ENCODE peak calls at places on chromosomes 5 and 9, in six cellular contexts. M is IMR-90, A is epithelial cell of esophagus, Q is astrocyte of the spinal cord, U is NT2/D1, O is trophoblast cell. J is an unnamed sample.

GRCh38 chr5:72123764-72124163 is 16.5 kb downstream of the MAP1B start:
- DNase-seq in U (no peak), Q (no peak), A (no peak), M (no peak), O (no peak), J (no peak)

GRCh38 chr5:163649522-163649921 is 144.1 kb downstream of the MAT2B start:
- DNase-seq in O (peak), Q (peak), U (no peak), A (peak), M (peak), J (peak)

GRCh38 chr9:133146746-133147411 is 16.8 kb downstream of the GBGT1 start:
- DNase-seq in Q (no peak), U (no peak), A (no peak), O (no peak), M (no peak), J (no peak)

GRCh38 chr5:127011961-127012644 is 18.3 kb downstream of the MARCHF3 start:
- DNase-seq in Q (no peak), U (no peak), A (no peak), M (peak), O (no peak), J (no peak)

GRCh38 chr9:98010450-98010849 is 27.3 kb downstream of the ANP32B start:
- DNase-seq in U (no peak), M (peak), O (peak), Q (peak), A (peak), J (peak)

GRCh38 chr5:158560170-158560569 is 539.5 kb downstream of the EBF1 start:
- DNase-seq in U (no peak), Q (peak), A (peak), M (no peak), O (no peak), J (no peak)

GRCh38 chr5:172793577-172794488 is 22.8 kb upstream of the DUSP1 start:
- DNase-seq in A (no peak), Q (peak), M (peak), U (no peak), O (peak), J (peak)

GRCh38 chr9:35490155-35490909 is 421 bp downstream of the RUSC2 start:
- DNase-seq in U (no peak), Q (no peak), M (no peak), O (peak), A (peak), J (no peak)

GRCh38 chr9:129761901-129762359 is 9.1 kb upstream of the PTGES start:
- DNase-seq in Q (peak), U (peak), O (peak), A (peak), M (peak), J (peak)

GRCh38 chr5:67672633-67673032 is 476.0 kb upstream of the CD180 start:
- DNase-seq in O (no peak), A (peak), M (no peak), U (no peak), Q (no peak), J (peak)

GRCh38 chr5:88734983-88735382 is 148.0 kb downstream of the MEF2C start:
- DNase-seq in M (no peak), A (no peak), U (no peak), Q (no peak), O (no peak), J (no peak)
- H3K4me3 ChIP-seq in M (no peak), A (no peak), U (no peak), Q (no peak), O (no peak), J (no peak)

GRCh38 chr9:1047605-1048235 is 2.4 kb upstream of the DMRT2 start:
- DNase-seq in A (no peak), U (no peak), O (no peak), Q (no peak), M (peak), J (no peak)
- H3K4me3 ChIP-seq in A (no peak), U (no peak), O (peak), Q (peak), M (peak), J (no peak)

DNA sequence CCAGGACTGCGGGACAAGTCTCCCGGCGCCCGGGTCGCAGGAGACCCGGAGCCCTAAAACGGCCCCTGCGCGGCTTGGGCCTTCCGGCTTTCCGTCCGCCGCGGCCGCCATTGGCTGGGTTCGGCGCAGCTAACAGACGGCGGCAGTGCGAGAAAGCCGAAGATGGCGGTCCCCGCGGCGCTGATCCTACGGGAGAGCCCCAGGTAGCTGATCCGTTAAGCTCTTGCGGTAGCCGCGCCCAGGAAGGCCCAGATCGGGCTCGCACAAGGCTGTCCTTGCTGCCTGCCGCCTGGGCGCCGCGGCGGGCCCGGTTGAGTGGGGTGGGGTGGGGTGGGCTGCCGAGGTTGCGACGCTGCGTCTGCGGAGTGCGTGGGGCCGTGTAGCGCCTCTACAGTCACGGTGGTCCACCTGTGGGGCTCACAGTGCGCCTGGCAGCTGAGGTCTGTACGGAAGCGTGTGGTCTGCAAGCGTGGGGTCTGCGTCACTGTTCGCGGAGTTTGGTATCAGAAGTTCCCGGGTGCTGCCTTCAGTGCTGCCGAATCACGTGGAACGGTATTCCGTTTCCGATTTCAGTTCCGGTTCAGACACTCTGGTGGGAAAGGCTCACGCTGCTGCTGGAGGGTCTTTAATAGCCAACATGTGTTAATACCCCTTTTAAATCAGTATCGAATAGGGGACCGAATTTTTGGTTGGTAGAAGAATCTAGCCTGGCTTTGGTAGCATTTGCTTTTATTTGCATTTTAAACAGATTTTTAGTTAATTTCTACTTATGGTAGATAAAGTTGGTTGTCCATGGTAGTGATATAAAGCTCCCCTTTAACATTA is at the start of gene COMMD10:
- DNase-seq in Q (peak), M (peak), A (peak), U (peak), O (peak), J (peak)
- H3K4me3 ChIP-seq in Q (peak), M (peak), A (peak), U (peak), O (peak), J (peak)

DNA sequence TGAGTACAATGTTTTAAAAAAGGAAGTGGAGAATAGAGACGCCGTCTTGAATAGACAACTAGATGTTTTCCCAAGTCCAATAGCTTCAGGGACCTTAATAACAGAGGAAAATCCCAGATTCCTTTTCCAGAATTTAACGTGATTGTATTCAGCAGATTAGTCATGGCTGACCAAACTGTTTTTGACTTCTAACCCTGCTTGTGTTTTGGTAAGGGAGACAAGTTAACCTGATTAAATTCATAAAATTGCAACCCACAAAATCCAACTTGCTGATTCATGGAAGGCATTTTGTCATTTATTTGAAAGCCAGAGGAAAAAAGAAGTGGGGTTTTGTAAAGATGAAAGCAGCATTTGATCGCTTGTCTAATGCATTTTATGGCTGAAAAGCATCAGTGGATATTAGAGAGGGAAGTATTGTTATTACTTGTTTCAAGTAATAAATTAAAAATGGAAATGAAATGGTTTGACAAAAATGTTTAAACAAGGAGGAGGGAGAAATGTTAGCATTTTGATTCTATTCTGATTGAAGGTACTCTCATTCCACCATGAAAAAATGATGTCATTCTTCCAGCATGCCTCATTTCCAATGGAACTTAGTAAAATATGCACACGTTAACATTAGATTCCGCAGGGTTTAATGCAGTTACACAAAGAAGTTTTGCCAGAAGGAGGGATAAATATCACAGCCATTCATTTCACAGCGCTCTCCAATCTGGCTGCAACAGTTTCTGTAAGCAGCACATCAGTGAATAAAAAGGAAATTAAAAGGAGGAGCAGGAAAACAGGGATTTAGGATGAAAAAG is 314.6 kb downstream of the PRR16 start:
- DNase-seq in A (no peak), U (no peak), M (peak), Q (peak), O (peak), J (no peak)
- H3K4me3 ChIP-seq in A (no peak), U (no peak), M (peak), Q (peak), O (no peak), J (peak)

DNA sequence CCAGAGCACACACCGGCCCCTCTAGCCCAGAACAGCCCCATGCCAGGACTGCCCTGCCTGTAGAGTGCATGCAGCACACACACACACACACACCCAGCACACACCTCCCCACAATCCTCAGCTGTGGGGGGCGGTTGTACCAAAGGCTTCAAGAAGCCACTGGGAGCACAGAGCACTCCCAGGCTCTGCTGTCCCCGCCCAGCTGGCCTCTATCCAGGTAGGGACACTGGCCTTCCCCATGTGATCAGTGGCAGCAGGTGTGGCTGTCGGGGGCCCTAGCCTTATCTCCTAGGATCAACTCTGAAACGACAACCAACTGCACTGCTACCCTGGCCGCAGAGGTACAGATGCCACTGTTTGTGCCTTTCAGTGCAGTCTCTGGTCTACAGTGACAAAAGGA is 2.0 kb downstream of the ANAPC2 start:
- DNase-seq in O (no peak), U (no peak), Q (no peak), M (no peak), A (no peak), J (no peak)
- H3K4me3 ChIP-seq in O (no peak), U (no peak), Q (no peak), M (no peak), A (no peak), J (no peak)

GRCh38 chr9:127876026-127876763 is 1.3 kb downstream of the AK1 start:
- DNase-seq in M (no peak), O (no peak), Q (no peak), U (no peak), A (no peak), J (no peak)

GRCh38 chr9:127874301-127875216 is 2.9 kb downstream of the AK1 start:
- DNase-seq in A (peak), U (no peak), Q (no peak), O (no peak), M (no peak), J (no peak)

GRCh38 chr9:127876764-127877562 is 512 bp downstream of the AK1 start:
- DNase-seq in Q (no peak), U (no peak), A (no peak), M (no peak), O (no peak), J (peak)

GRCh38 chr9:127873886-127874285 is 3.6 kb downstream of the AK1 start:
- DNase-seq in O (no peak), A (no peak), U (no peak), Q (peak), M (no peak), J (no peak)

DNA sequence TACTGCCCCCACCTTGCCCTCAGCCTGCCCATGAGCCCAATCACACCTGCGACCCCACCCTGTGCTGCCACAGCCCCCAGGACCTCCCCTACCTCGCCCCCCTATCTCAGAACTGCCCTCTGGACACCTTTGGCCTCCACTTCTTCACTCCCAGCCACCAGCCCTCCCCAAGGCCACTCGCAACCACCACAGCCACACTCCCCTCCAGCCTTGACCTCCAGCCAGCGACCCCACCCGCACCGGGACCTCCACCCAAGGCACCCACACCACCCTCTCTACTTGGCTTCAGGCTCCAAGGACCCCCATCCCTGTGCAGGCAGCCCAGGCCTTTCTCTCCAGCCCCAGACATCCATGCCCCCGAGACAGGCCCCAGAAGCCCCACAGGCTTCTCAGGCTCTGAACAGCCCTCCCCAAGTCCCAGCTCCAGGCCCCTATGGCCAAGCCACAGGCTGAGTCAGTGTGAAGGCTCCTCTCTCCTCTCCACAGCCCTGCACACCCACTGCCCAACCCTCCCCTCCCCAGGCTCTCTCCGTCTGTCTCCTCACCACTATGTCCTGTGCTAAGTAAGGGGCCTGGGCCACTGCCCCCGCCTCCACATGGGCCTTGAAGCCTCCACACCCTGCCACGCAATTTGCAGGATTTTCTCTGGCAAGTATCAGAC is 2.0 kb downstream of the AK1 start:
- DNase-seq in A (no peak), O (no peak), U (no peak), Q (peak), M (peak), J (peak)
- H3K4me3 ChIP-seq in A (no peak), O (no peak), U (no peak), Q (peak), M (no peak), J (peak)

J was measured in mesenchymal stem cell.